ENCODE peak calls at places on chromosomes 11 and 22, in five cellular contexts. One of them, this sample, is unnamed.

GRCh38 chr22:49026476-49027121 is 801.1 kb downstream of the BRD1 start:
- DNase-seq in uterus: no peak
- DNase-seq in BE2C: no peak
- DNase-seq in HCT116: no peak
- DNase-seq in upper lobe of right lung: no peak
- DNase-seq in this sample: no peak

GRCh38 chr22:27720860-27721259 is 80.7 kb downstream of the MN1 start:
- DNase-seq in uterus: no peak
- DNase-seq in BE2C: peak
- DNase-seq in HCT116: no peak
- DNase-seq in upper lobe of right lung: peak
- DNase-seq in this sample: no peak

GRCh38 chr11:30608534-30608933 is 22.4 kb upstream of the MPPED2 start:
- DNase-seq in uterus: no peak
- DNase-seq in BE2C: no peak
- DNase-seq in HCT116: no peak
- DNase-seq in upper lobe of right lung: no peak
- DNase-seq in this sample: no peak

GRCh38 chr11:23143031-23143430 is 282.8 kb upstream of the CCDC179 start:
- DNase-seq in uterus: no peak
- DNase-seq in BE2C: no peak
- DNase-seq in HCT116: no peak
- DNase-seq in upper lobe of right lung: no peak
- DNase-seq in this sample: no peak

GRCh38 chr11:64441127-64441526 is 82.2 kb downstream of the RPS6KA4 start:
- DNase-seq in uterus: no peak
- DNase-seq in BE2C: no peak
- DNase-seq in HCT116: no peak
- DNase-seq in upper lobe of right lung: peak
- DNase-seq in this sample: no peak

GRCh38 chr11:47431356-47432083 is 5.3 kb upstream of the PSMC3 start:
- DNase-seq in uterus: no peak
- DNase-seq in BE2C: no peak
- DNase-seq in HCT116: no peak
- DNase-seq in upper lobe of right lung: no peak
- DNase-seq in this sample: no peak

GRCh38 chr11:57324154-57324885 is 432 bp downstream of the TNKS1BP1 start:
- DNase-seq in uterus: peak
- DNase-seq in BE2C: peak
- DNase-seq in HCT116: no peak
- DNase-seq in upper lobe of right lung: peak
- DNase-seq in this sample: peak

GRCh38 chr11:107915229-107915628 is 13.0 kb upstream of the RAB39A start:
- DNase-seq in uterus: no peak
- DNase-seq in BE2C: no peak
- DNase-seq in HCT116: no peak
- DNase-seq in upper lobe of right lung: no peak
- DNase-seq in this sample: no peak

GRCh38 chr11:17556999-17557398 is 9.9 kb downstream of the OTOG start:
- DNase-seq in uterus: no peak
- DNase-seq in BE2C: no peak
- DNase-seq in HCT116: no peak
- DNase-seq in upper lobe of right lung: no peak
- DNase-seq in this sample: no peak

GRCh38 chr11:119306373-119306890 is 10.5 kb downstream of the MCAM start:
- DNase-seq in uterus: peak
- DNase-seq in BE2C: no peak
- DNase-seq in HCT116: no peak
- DNase-seq in upper lobe of right lung: no peak
- DNase-seq in this sample: peak

GRCh38 chr11:45880772-45881570 is 4.5 kb upstream of the MAPK8IP1 start:
- DNase-seq in uterus: peak
- DNase-seq in BE2C: peak
- DNase-seq in HCT116: no peak
- DNase-seq in upper lobe of right lung: no peak
- DNase-seq in this sample: peak

GRCh38 chr11:111428113-111428876 is 49.2 kb upstream of the POU2AF1 start:
- DNase-seq in uterus: no peak
- DNase-seq in BE2C: no peak
- DNase-seq in HCT116: no peak
- DNase-seq in upper lobe of right lung: no peak
- DNase-seq in this sample: no peak
- H3K4me3 ChIP-seq in uterus: no peak
- H3K4me3 ChIP-seq in BE2C: no peak
- H3K4me3 ChIP-seq in HCT116: no peak
- H3K4me3 ChIP-seq in upper lobe of right lung: no peak
- H3K4me3 ChIP-seq in this sample: no peak

DNA sequence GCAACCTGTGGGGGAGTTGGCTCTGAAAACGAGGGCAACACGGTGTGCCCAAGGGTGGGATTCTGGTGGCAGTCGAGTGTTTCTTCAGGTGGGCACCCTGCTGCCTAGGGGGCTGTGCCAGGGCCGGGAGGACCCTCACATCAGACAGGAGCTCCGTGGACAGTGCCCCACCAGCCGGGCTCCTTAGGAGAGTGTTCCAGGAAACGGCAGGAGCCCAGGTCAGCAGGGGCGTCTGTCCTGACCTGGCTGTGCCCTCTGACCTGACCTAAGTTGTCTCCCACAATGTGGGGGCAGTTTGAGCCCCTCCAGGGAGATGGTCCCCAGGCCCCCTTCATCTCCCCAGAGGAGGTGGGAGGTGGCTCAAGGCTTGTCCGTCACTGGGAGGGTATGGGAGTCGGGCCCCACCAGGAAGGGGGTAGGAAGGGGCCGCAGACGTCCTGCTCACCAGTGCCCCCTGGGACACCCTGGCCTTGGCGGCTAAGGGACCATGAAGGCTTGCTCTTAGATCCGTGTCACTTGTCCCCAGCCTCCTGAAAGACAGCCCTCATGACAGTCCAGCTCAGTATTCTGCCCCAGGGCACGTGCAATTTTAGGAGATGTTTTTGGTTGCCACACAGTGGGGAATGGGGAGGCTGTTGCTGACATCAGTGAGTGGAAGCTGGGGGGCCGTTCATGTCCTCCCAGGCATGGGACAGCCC is 32.2 kb upstream of the GAL start:
- DNase-seq in uterus: no peak
- DNase-seq in BE2C: no peak
- DNase-seq in HCT116: no peak
- DNase-seq in upper lobe of right lung: no peak
- DNase-seq in this sample: no peak
- TF ChIP-seq CTCF in uterus: no peak
- TF ChIP-seq CTCF in BE2C: no peak
- TF ChIP-seq CTCF in HCT116: no peak
- TF ChIP-seq CTCF in upper lobe of right lung: no peak
- TF ChIP-seq CTCF in this sample: no peak

DNA sequence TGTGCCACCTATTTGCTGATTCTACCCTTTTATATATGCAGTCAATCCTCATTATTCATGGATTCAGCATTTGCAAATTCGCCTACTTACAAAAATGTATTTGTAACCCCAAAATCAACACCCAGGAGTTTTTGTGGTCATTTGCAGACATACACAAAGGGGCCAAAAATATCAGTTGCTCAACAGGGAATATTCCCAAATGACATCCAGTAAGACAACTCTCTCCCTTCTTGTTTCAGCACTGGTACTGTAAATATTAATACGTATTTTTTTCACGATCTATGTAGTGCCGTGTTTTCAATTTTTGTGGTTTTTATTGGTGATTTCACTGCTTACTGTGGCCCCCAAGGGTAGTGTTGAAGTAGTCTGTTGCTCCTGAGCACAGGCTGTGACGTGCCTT is 11.8 kb upstream of the CAVIN3 start:
- DNase-seq in uterus: no peak
- DNase-seq in BE2C: no peak
- DNase-seq in HCT116: no peak
- DNase-seq in upper lobe of right lung: no peak
- DNase-seq in this sample: no peak
- H3K4me3 ChIP-seq in uterus: no peak
- H3K4me3 ChIP-seq in BE2C: no peak
- H3K4me3 ChIP-seq in HCT116: no peak
- H3K4me3 ChIP-seq in upper lobe of right lung: no peak
- H3K4me3 ChIP-seq in this sample: no peak

DNA sequence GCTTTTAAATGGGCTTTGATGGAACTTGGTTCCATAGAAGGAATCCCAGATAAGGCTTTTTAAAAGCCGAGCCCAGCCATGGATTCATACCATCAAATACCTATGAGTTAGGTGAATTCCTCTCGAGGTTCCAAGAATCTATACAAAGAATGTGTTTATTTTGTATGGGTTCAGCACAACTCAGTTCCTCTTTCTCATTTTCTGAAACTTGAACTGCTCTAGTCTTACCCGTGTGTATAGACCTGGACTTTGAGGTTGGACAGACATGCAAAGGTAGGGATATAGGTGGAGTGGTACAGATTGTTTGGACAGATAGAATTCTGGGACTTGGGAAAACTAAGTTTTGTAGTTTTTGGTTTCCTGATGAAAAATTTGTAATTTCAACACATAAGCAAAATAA is 97.9 kb downstream of the PGR start:
- DNase-seq in uterus: no peak
- DNase-seq in BE2C: no peak
- DNase-seq in HCT116: no peak
- DNase-seq in upper lobe of right lung: no peak
- DNase-seq in this sample: no peak
- TF ChIP-seq CTCF in uterus: no peak
- TF ChIP-seq CTCF in BE2C: no peak
- TF ChIP-seq CTCF in HCT116: no peak
- TF ChIP-seq CTCF in upper lobe of right lung: no peak
- TF ChIP-seq CTCF in this sample: no peak

DNA sequence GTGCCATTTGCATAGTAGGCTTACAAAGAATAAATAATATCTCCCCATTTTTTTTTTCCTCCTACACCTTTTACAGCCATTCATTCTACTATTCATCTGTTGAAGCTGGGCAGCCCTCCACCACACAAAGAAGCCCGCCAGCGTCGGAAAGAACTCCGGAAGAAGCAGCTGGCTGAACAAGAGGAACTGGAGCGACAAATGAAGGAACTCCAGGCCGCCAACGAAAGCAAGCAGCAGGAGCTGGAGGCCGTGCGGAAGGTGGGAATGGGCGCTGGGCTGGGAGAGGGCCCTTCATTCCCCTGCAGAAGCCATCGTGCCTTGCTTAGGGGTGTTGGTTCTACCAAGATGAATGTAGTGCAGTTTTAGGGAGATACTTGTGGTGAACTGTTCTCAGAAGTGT is 68.6 kb downstream of the SWAP70 start:
- DNase-seq in uterus: no peak
- DNase-seq in BE2C: no peak
- DNase-seq in HCT116: no peak
- DNase-seq in upper lobe of right lung: no peak
- DNase-seq in this sample: no peak
- H3K4me3 ChIP-seq in uterus: no peak
- H3K4me3 ChIP-seq in BE2C: no peak
- H3K4me3 ChIP-seq in HCT116: no peak
- H3K4me3 ChIP-seq in upper lobe of right lung: no peak
- H3K4me3 ChIP-seq in this sample: no peak

GRCh38 chr11:2920343-2920742 is 8.9 kb downstream of the PHLDA2 start:
- DNase-seq in uterus: no peak
- DNase-seq in BE2C: no peak
- DNase-seq in HCT116: no peak
- DNase-seq in upper lobe of right lung: no peak
- DNase-seq in this sample: no peak

GRCh38 chr11:2921261-2921660 is 8.0 kb downstream of the PHLDA2 start:
- DNase-seq in uterus: no peak
- DNase-seq in BE2C: no peak
- DNase-seq in HCT116: no peak
- DNase-seq in upper lobe of right lung: no peak
- DNase-seq in this sample: no peak

GRCh38 chr11:2917842-2918490 is 11.3 kb downstream of the PHLDA2 start:
- DNase-seq in uterus: no peak
- DNase-seq in BE2C: no peak
- DNase-seq in HCT116: no peak
- DNase-seq in upper lobe of right lung: no peak
- DNase-seq in this sample: no peak

GRCh38 chr11:2919188-2919587 is 10.0 kb downstream of the PHLDA2 start:
- DNase-seq in uterus: no peak
- DNase-seq in BE2C: no peak
- DNase-seq in HCT116: no peak
- DNase-seq in upper lobe of right lung: no peak
- DNase-seq in this sample: no peak

DNA sequence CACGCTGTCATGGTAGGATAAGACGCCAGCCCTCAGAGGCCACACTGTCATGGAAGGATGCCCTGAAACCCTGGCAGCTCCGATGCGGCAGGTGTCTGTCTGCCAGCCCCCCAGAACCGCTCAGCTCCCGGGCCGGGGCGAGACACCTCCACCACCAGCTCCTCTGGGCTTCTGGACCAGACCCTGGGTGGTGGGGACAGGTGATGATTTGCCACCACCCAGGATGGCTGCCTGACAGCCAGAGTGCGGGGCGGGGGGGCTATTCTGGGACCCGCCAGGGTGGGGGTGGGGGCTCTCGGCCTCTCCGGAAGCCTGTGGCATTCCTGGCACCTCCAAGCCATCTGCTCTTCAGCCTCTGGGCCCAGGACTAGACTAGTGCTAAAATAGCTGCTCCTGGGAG is 9.4 kb downstream of the PHLDA2 start:
- DNase-seq in uterus: no peak
- DNase-seq in BE2C: no peak
- DNase-seq in HCT116: no peak
- DNase-seq in upper lobe of right lung: no peak
- DNase-seq in this sample: no peak
- TF ChIP-seq CTCF in uterus: no peak
- TF ChIP-seq CTCF in BE2C: no peak
- TF ChIP-seq CTCF in HCT116: no peak
- TF ChIP-seq CTCF in upper lobe of right lung: no peak
- TF ChIP-seq CTCF in this sample: no peak

GRCh38 chr11:78226684-78227680 is 38.3 kb downstream of the USP35 start:
- DNase-seq in uterus: no peak
- DNase-seq in BE2C: no peak
- DNase-seq in HCT116: no peak
- DNase-seq in upper lobe of right lung: no peak
- DNase-seq in this sample: no peak
- H3K4me3 ChIP-seq in uterus: no peak
- H3K4me3 ChIP-seq in BE2C: no peak
- H3K4me3 ChIP-seq in HCT116: no peak
- H3K4me3 ChIP-seq in upper lobe of right lung: no peak
- H3K4me3 ChIP-seq in this sample: no peak

GRCh38 chr22:50579752-50580151 is 1.5 kb upstream of the CPT1B start:
- DNase-seq in uterus: no peak
- DNase-seq in BE2C: no peak
- DNase-seq in HCT116: no peak
- DNase-seq in upper lobe of right lung: no peak
- DNase-seq in this sample: no peak

GRCh38 chr22:50577697-50577986 is 585 bp downstream of the CPT1B start:
- DNase-seq in uterus: no peak
- DNase-seq in BE2C: no peak
- DNase-seq in HCT116: no peak
- DNase-seq in upper lobe of right lung: no peak
- DNase-seq in this sample: no peak

GRCh38 chr22:50576806-50577696 is 1.2 kb downstream of the CPT1B start:
- DNase-seq in uterus: no peak
- DNase-seq in BE2C: no peak
- DNase-seq in HCT116: no peak
- DNase-seq in upper lobe of right lung: no peak
- DNase-seq in this sample: no peak

GRCh38 chr22:50578776-50579310 is 616 bp upstream of the CPT1B start:
- DNase-seq in uterus: no peak
- DNase-seq in BE2C: no peak
- DNase-seq in HCT116: no peak
- DNase-seq in upper lobe of right lung: no peak
- DNase-seq in this sample: no peak

GRCh38 chr22:50577987-50578775 is at the start of gene CPT1B:
- DNase-seq in uterus: no peak
- DNase-seq in BE2C: no peak
- DNase-seq in HCT116: no peak
- DNase-seq in upper lobe of right lung: no peak
- DNase-seq in this sample: no peak
- TF ChIP-seq CTCF in uterus: no peak
- TF ChIP-seq CTCF in BE2C: no peak
- TF ChIP-seq CTCF in HCT116: no peak
- TF ChIP-seq CTCF in upper lobe of right lung: no peak
- TF ChIP-seq CTCF in this sample: no peak